ENCODE peak calls at places on chromosomes 3 and 15, in ten cellular contexts. R is cardiac fibroblast, Y is stomach, W is neural crest cell, E is mammary epithelial cell, F is adrenal gland, U is brain microvascular endothelial cell, G is fibroblast of mammary gland, Z is fibroblast of lung, V is AG04450. S is an unnamed sample.

GRCh38 chr15:52778457-52778856 is 11.7 kb downstream of the ONECUT1 start:
- DNase-seq in R (no peak), Y (no peak), W (no peak), E (no peak), F (no peak), U (no peak), G (no peak), Z (no peak), V (no peak), S (no peak)

GRCh38 chr3:147398841-147399534 is 7.4 kb downstream of the ZIC4 start:
- DNase-seq in R (no peak), Y (no peak), W (no peak), E (peak), F (no peak), U (no peak), G (no peak), Z (no peak), V (no peak), S (no peak)

GRCh38 chr15:63035253-63035652 is 7.3 kb upstream of the TPM1 start:
- DNase-seq in R (no peak), Y (no peak), W (no peak), E (no peak), F (no peak), U (no peak), G (no peak), Z (no peak), V (no peak), S (no peak)

GRCh38 chr3:117995795-117996194 is 1038.9 kb downstream of the IGSF11 start:
- DNase-seq in R (no peak), Y (no peak), W (no peak), E (no peak), F (no peak), U (no peak), G (no peak), Z (no peak), V (no peak), S (no peak)

GRCh38 chr3:18870074-18870640 is 278.2 kb upstream of the KCNH8 start:
- DNase-seq in R (no peak), Y (no peak), W (no peak), E (no peak), F (no peak), U (no peak), G (no peak), Z (no peak), V (no peak), S (no peak)

GRCh38 chr15:78133801-78134200 is 2.6 kb upstream of the CIB2 start:
- DNase-seq in R (no peak), Y (no peak), W (no peak), E (peak), F (no peak), U (no peak), G (no peak), Z (no peak), V (no peak), S (no peak)

GRCh38 chr3:183493296-183494045 is 62.0 kb downstream of the KLHL6 start:
- DNase-seq in R (no peak), Y (no peak), W (no peak), E (peak), F (peak), U (no peak), G (no peak), Z (no peak), V (no peak), S (no peak)

GRCh38 chr3:16456784-16457415 is 56.6 kb downstream of the RFTN1 start:
- DNase-seq in R (peak), Y (no peak), W (no peak), E (peak), F (no peak), U (peak), G (peak), Z (peak), V (peak), S (peak)

GRCh38 chr3:186530415-186530814 is 13.8 kb downstream of the CRYGS start:
- DNase-seq in R (no peak), Y (no peak), W (no peak), E (no peak), F (no peak), U (no peak), G (no peak), Z (no peak), V (no peak), S (no peak)

GRCh38 chr3:197026481-197026866 is 3.1 kb downstream of the MELTF start:
- DNase-seq in R (no peak), Y (no peak), W (no peak), E (no peak), F (peak), U (no peak), G (no peak), Z (no peak), V (no peak), S (no peak)

GRCh38 chr3:19822805-19823204 is 111.2 kb downstream of the EFHB start:
- DNase-seq in R (no peak), Y (no peak), W (no peak), E (no peak), F (no peak), U (no peak), G (no peak), Z (no peak), V (no peak), S (no peak)

GRCh38 chr15:96736384-96736783 is 405.9 kb downstream of the NR2F2 start:
- DNase-seq in R (no peak), Y (no peak), W (no peak), E (no peak), F (no peak), U (peak), G (peak), Z (peak), V (no peak), S (no peak)

GRCh38 chr3:120909602-120909878 is 1.5 kb downstream of the STXBP5L start:
- DNase-seq in R (no peak), Y (no peak), W (peak), E (no peak), F (no peak), U (no peak), G (no peak), Z (no peak), V (no peak), S (no peak)

GRCh38 chr15:90407871-90408317 is 19.9 kb downstream of the IQGAP1 start:
- DNase-seq in R (peak), Y (no peak), W (no peak), E (no peak), F (no peak), U (peak), G (peak), Z (peak), V (no peak), S (no peak)

GRCh38 chr3:51408021-51408420 is 16.9 kb downstream of the RBM15B start:
- DNase-seq in R (no peak), Y (no peak), W (no peak), E (no peak), F (no peak), U (no peak), G (no peak), Z (no peak), V (no peak), S (no peak)

GRCh38 chr3:23497156-23497555 is 294.0 kb downstream of the UBE2E2 start:
- DNase-seq in R (no peak), Y (no peak), W (no peak), E (no peak), F (no peak), U (no peak), G (no peak), Z (no peak), V (no peak), S (no peak)

GRCh38 chr15:78242128-78242527 is 7.8 kb upstream of the ACSBG1 start:
- DNase-seq in R (no peak), Y (no peak), W (peak), E (no peak), F (no peak), U (no peak), G (peak), Z (no peak), V (no peak), S (no peak)

GRCh38 chr15:77634266-77634962 is 1.7 kb upstream of the LINGO1 start:
- DNase-seq in R (peak), Y (peak), W (peak), E (peak), F (peak), U (peak), G (peak), Z (peak), V (no peak), S (no peak)

GRCh38 chr3:192835818-192836468 is 81.7 kb downstream of the MB21D2 start:
- DNase-seq in R (peak), Y (no peak), W (no peak), E (no peak), F (peak), U (peak), G (peak), Z (peak), V (no peak), S (no peak)

GRCh38 chr3:68306571-68306970 is 625.8 kb downstream of the TAFA4 start:
- DNase-seq in R (no peak), Y (no peak), W (peak), E (no peak), F (no peak), U (no peak), G (no peak), Z (no peak), V (no peak), S (no peak)

GRCh38 chr3:42503251-42503924 is 945 bp downstream of the VIPR1 start:
- DNase-seq in R (no peak), Y (peak), W (no peak), E (no peak), F (peak), U (no peak), G (no peak), Z (no peak), V (no peak), S (no peak)

GRCh38 chr3:154819491-154819890 is 260.6 kb upstream of the MME start:
- DNase-seq in R (no peak), Y (no peak), W (no peak), E (no peak), F (no peak), U (no peak), G (no peak), Z (no peak), V (no peak), S (no peak)

GRCh38 chr15:94119923-94120775 is 111.2 kb upstream of the MCTP2 start:
- DNase-seq in R (peak), Y (peak), W (peak), E (peak), F (peak), U (peak), G (peak), Z (peak), V (peak), S (peak)

GRCh38 chr15:82854554-82854953 is 45.1 kb downstream of the WHAMM start:
- DNase-seq in R (no peak), Y (peak), W (no peak), E (no peak), F (peak), U (no peak), G (no peak), Z (no peak), V (no peak), S (no peak)

GRCh38 chr15:83053151-83053550 is 13.9 kb downstream of the BTBD1 start:
- DNase-seq in R (no peak), Y (no peak), W (no peak), E (peak), F (no peak), U (peak), G (peak), Z (peak), V (no peak), S (peak)

GRCh38 chr15:39323157-39323556 is 257.7 kb upstream of the THBS1 start:
- DNase-seq in R (no peak), Y (no peak), W (no peak), E (no peak), F (no peak), U (no peak), G (no peak), Z (no peak), V (no peak), S (no peak)

GRCh38 chr3:101970915-101971314 is 121.6 kb downstream of the NFKBIZ start:
- DNase-seq in R (no peak), Y (no peak), W (no peak), E (no peak), F (no peak), U (no peak), G (no peak), Z (no peak), V (no peak), S (no peak)

GRCh38 chr3:117322866-117323265 is 613.3 kb downstream of the TUSC7 start:
- DNase-seq in R (peak), Y (no peak), W (no peak), E (no peak), F (no peak), U (no peak), G (peak), Z (peak), V (no peak), S (peak)

GRCh38 chr3:100536093-100536492 is 43.7 kb downstream of the TMEM45A start:
- DNase-seq in R (no peak), Y (no peak), W (no peak), E (peak), F (no peak), U (no peak), G (peak), Z (no peak), V (no peak), S (no peak)

GRCh38 chr3:194293546-194294198 is 57.5 kb downstream of the CPN2 start:
- DNase-seq in R (no peak), Y (no peak), W (no peak), E (no peak), F (peak), U (no peak), G (no peak), Z (no peak), V (no peak), S (no peak)

GRCh38 chr3:44762170-44762677 is 630 bp downstream of the KIF15 start:
- DNase-seq in R (peak), Y (no peak), W (no peak), E (peak), F (no peak), U (peak), G (peak), Z (peak), V (no peak), S (no peak)

GRCh38 chr3:55476515-55476914 is 10.6 kb downstream of the WNT5A start:
- DNase-seq in R (peak), Y (no peak), W (no peak), E (peak), F (no peak), U (peak), G (peak), Z (peak), V (no peak), S (peak)

GRCh38 chr3:126903521-126903920 is 79.4 kb upstream of the PLXNA1 start:
- DNase-seq in R (no peak), Y (peak), W (no peak), E (no peak), F (no peak), U (no peak), G (no peak), Z (no peak), V (no peak), S (no peak)

GRCh38 chr3:139113766-139114165 is 69.1 kb upstream of the PRR23C start:
- DNase-seq in R (no peak), Y (no peak), W (no peak), E (no peak), F (peak), U (no peak), G (no peak), Z (no peak), V (no peak), S (no peak)

GRCh38 chr3:52742418-52743041 is 28.2 kb downstream of the NEK4 start:
- DNase-seq in R (peak), Y (no peak), W (no peak), E (peak), F (no peak), U (peak), G (peak), Z (peak), V (no peak), S (peak)

GRCh38 chr3:127031845-127032244 is 48.9 kb downstream of the PLXNA1 start:
- DNase-seq in R (no peak), Y (no peak), W (no peak), E (no peak), F (no peak), U (no peak), G (no peak), Z (no peak), V (no peak), S (no peak)

GRCh38 chr3:50441818-50442217 is 61.6 kb downstream of the CACNA2D2 start:
- DNase-seq in R (no peak), Y (peak), W (no peak), E (no peak), F (no peak), U (no peak), G (no peak), Z (no peak), V (no peak), S (no peak)

GRCh38 chr3:116443096-116443793 is 2.0 kb downstream of the LSAMP start:
- DNase-seq in R (peak), Y (no peak), W (no peak), E (no peak), F (no peak), U (no peak), G (peak), Z (peak), V (no peak), S (no peak)

GRCh38 chr3:86388848-86389247 is 602.1 kb downstream of the VGLL3 start:
- DNase-seq in R (no peak), Y (no peak), W (peak), E (no peak), F (no peak), U (no peak), G (no peak), Z (no peak), V (no peak), S (no peak)
- TF ChIP-seq CTCF in R (no peak), Y (no peak), W (peak), E (no peak), F (no peak), U (peak), G (no peak), Z (no peak), V (no peak), S (no peak)

GRCh38 chr3:87260270-87260669 is 16.1 kb downstream of the POU1F1 start:
- DNase-seq in R (peak), Y (peak), W (peak), E (peak), F (peak), U (peak), G (peak), Z (peak), V (peak), S (peak)
- TF ChIP-seq CTCF in R (peak), Y (peak), W (peak), E (peak), F (peak), U (peak), G (peak), Z (peak), V (peak), S (peak)

GRCh38 chr15:29088666-29089065 is 181.0 kb downstream of the NSMCE3 start:
- DNase-seq in R (no peak), Y (no peak), W (no peak), E (no peak), F (no peak), U (no peak), G (no peak), Z (no peak), V (no peak), S (no peak)

GRCh38 chr15:29092376-29093064 is 177.1 kb downstream of the NSMCE3 start:
- DNase-seq in R (no peak), Y (no peak), W (no peak), E (no peak), F (no peak), U (no peak), G (no peak), Z (no peak), V (no peak), S (no peak)

GRCh38 chr15:29091666-29092065 is 178.0 kb downstream of the NSMCE3 start:
- DNase-seq in R (no peak), Y (no peak), W (no peak), E (no peak), F (no peak), U (no peak), G (no peak), Z (no peak), V (no peak), S (no peak)

GRCh38 chr15:29089731-29090616 is 179.6 kb downstream of the NSMCE3 start:
- DNase-seq in R (peak), Y (no peak), W (no peak), E (no peak), F (no peak), U (no peak), G (peak), Z (peak), V (peak), S (peak)

GRCh38 chr15:29090617-29091466 is 178.8 kb downstream of the NSMCE3 start:
- DNase-seq in R (peak), Y (no peak), W (peak), E (no peak), F (no peak), U (no peak), G (peak), Z (peak), V (no peak), S (no peak)
- TF ChIP-seq CTCF in R (peak), Y (no peak), W (peak), E (no peak), F (peak), U (peak), G (peak), Z (peak), V (peak), S (peak)

GRCh38 chr3:83523470-83524073 is 1435.2 kb upstream of the CADM2 start:
- DNase-seq in R (peak), Y (no peak), W (peak), E (peak), F (peak), U (peak), G (peak), Z (peak), V (no peak), S (peak)
- TF ChIP-seq CTCF in R (peak), Y (peak), W (peak), E (peak), F (peak), U (peak), G (peak), Z (peak), V (no peak), S (peak)

DNA sequence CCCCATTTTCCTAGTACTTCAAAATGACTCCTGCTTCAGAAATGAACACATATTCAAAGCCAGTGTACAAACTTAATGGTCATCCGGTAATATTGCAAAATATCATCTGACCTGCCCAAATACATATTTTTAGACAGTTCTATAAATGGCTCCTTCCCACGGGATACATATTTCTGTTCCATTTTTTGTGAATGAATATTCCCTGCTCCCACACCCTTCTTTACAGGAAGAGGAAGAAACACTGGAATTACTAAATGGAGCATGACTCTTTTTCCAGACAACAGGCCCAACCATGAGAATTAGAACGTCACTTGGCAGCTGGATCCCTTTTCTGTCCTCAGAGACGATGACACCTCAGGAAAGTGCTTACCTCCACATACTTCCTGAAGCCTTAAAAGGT is 38.0 kb upstream of the CBLB start:
- DNase-seq in R (peak), Y (no peak), W (no peak), E (peak), F (peak), U (peak), G (peak), Z (peak), V (peak), S (no peak)
- TF ChIP-seq CTCF in R (no peak), Y (no peak), W (no peak), E (no peak), F (no peak), U (no peak), G (no peak), Z (no peak), V (no peak), S (no peak)

GRCh38 chr3:134309987-134310700 is 59.5 kb upstream of the RYK start:
- DNase-seq in R (no peak), Y (no peak), W (no peak), E (no peak), F (no peak), U (no peak), G (no peak), Z (no peak), V (no peak), S (no peak)
- TF ChIP-seq CTCF in R (no peak), Y (no peak), W (no peak), E (no peak), F (no peak), U (no peak), G (no peak), Z (no peak), V (no peak), S (no peak)

GRCh38 chr3:12898290-12898979 is 57.1 kb upstream of the RPL32 start:
- DNase-seq in R (no peak), Y (no peak), W (no peak), E (no peak), F (no peak), U (no peak), G (no peak), Z (no peak), V (no peak), S (no peak)

GRCh38 chr3:12895391-12896205 is 54.2 kb upstream of the RPL32 start:
- DNase-seq in R (no peak), Y (no peak), W (no peak), E (peak), F (peak), U (no peak), G (peak), Z (no peak), V (no peak), S (no peak)

GRCh38 chr3:12894629-12895028 is 53.3 kb upstream of the RPL32 start:
- DNase-seq in R (no peak), Y (no peak), W (no peak), E (no peak), F (no peak), U (no peak), G (no peak), Z (no peak), V (no peak), S (no peak)

GRCh38 chr3:12897537-12898289 is 56.3 kb upstream of the RPL32 start:
- DNase-seq in R (no peak), Y (no peak), W (no peak), E (peak), F (no peak), U (no peak), G (no peak), Z (no peak), V (no peak), S (no peak)

DNA sequence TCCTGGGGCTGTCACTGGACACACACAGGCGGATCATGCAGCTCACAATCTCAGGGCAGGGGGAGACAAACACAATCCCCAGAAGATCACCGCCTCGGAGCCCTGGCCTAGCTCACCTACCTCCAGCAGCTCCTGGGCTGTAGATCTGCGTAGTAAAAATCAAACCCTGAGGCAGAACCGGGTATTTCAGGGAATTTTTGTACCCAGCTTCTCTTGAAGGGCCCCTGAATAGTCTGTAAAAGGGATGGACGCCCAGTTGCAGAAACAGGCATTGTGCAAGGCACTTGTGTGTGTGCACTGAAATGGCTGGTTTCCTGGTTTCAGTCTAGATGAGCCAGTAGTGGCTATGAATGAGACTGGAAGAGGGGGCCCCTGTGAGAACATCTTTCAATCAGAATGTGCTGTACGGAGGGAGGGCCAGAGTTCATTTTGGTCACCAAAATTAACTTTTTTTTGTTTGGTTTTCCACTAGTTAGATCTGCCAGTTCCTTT is 54.9 kb upstream of the RPL32 start:
- DNase-seq in R (peak), Y (no peak), W (no peak), E (no peak), F (no peak), U (no peak), G (peak), Z (no peak), V (no peak), S (no peak)
- TF ChIP-seq CTCF in R (no peak), Y (peak), W (peak), E (no peak), F (peak), U (no peak), G (no peak), Z (no peak), V (no peak), S (no peak)